ENCODE peak calls at places on chromosomes 5 and 9, in five cellular contexts. Y is A549, F is HepG2, K is SK-N-SH, Z is K562. J is an unnamed sample.

GRCh38 chr9:21294904-21295538 is 10.1 kb downstream of the IFNA5 start:
- DNase-seq in Y (no peak), F (no peak), K (no peak), Z (no peak), J (no peak)

GRCh38 chr5:149886060-149886459 is 58.5 kb downstream of the PDE6A start:
- DNase-seq in Y (no peak), F (no peak), K (no peak), Z (no peak), J (peak; percentile 21)

GRCh38 chr9:110996436-110997224 is 41.6 kb downstream of the LPAR1 start:
- DNase-seq in Y (no peak), F (no peak), K (no peak), Z (no peak), J (peak; percentile 82)

GRCh38 chr5:68456756-68457217 is 241.2 kb downstream of the PIK3R1 start:
- DNase-seq in Y (peak; percentile 17), F (peak; percentile 20), K (no peak), Z (peak; percentile 87), J (peak; percentile 53)

GRCh38 chr9:112112519-112112918 is 62.6 kb downstream of the SUSD1 start:
- DNase-seq in Y (peak; percentile 74), F (no peak), K (no peak), Z (no peak), J (peak; percentile 92)

GRCh38 chr9:125262217-125262991 is 778 bp downstream of the GAPVD1 start:
- DNase-seq in Y (no peak), F (peak; percentile 15), K (no peak), Z (peak; percentile 77), J (no peak)

GRCh38 chr9:89799221-89799620 is 194.4 kb downstream of the GADD45G start:
- DNase-seq in Y (no peak), F (no peak), K (no peak), Z (no peak), J (no peak)

GRCh38 chr9:16310288-16311145 is 560.0 kb downstream of the BNC2 start:
- DNase-seq in Y (no peak), F (no peak), K (no peak), Z (no peak), J (no peak)

GRCh38 chr9:1051286-1052118 is 1.3 kb downstream of the DMRT2 start:
- DNase-seq in Y (peak; percentile 31), F (no peak), K (no peak), Z (no peak), J (no peak)

GRCh38 chr9:130741024-130741305 is 47.4 kb downstream of the EXOSC2 start:
- DNase-seq in Y (no peak), F (no peak), K (no peak), Z (no peak), J (no peak)

GRCh38 chr5:90803891-90804290 is 245.3 kb downstream of the ADGRV1 start:
- DNase-seq in Y (no peak), F (no peak), K (no peak), Z (no peak), J (no peak)

GRCh38 chr9:114898741-114899140 is 31.6 kb downstream of the TNFSF8 start:
- DNase-seq in Y (no peak), F (no peak), K (no peak), Z (no peak), J (no peak)

GRCh38 chr5:181088289-181088688 is 42.7 kb downstream of the OR2V1 start:
- DNase-seq in Y (peak; percentile 68), F (no peak), K (no peak), Z (peak; percentile 71), J (no peak)

GRCh38 chr9:135468866-135469521 is 10.6 kb upstream of the PPP1R26 start:
- DNase-seq in Y (no peak), F (no peak), K (peak; percentile 57), Z (peak; percentile 90), J (peak; percentile 46)

GRCh38 chr5:677131-678101 is 15.7 kb downstream of the TPPP start:
- DNase-seq in Y (no peak), F (no peak), K (no peak), Z (no peak), J (no peak)

GRCh38 chr5:995318-995717 is 13.3 kb upstream of the NKD2 start:
- DNase-seq in Y (no peak), F (no peak), K (no peak), Z (no peak), J (no peak)

GRCh38 chr5:148984333-148984732 is 78.5 kb downstream of the SH3TC2 start:
- DNase-seq in Y (no peak), F (no peak), K (no peak), Z (no peak), J (peak; percentile 76)

GRCh38 chr5:177495243-177496060 is 2.0 kb downstream of the PDLIM7 start:
- DNase-seq in Y (no peak), F (peak; percentile 62), K (peak; percentile 48), Z (peak; percentile 79), J (peak; percentile 88)

GRCh38 chr5:153714732-153715287 is 224.3 kb downstream of the GRIA1 start:
- DNase-seq in Y (no peak), F (no peak), K (no peak), Z (no peak), J (peak; percentile 13)

GRCh38 chr5:88748670-88749069 is 134.3 kb downstream of the MEF2C start:
- DNase-seq in Y (no peak), F (no peak), K (no peak), Z (no peak), J (no peak)

GRCh38 chr5:78103226-78103722 is 191.2 kb downstream of the AP3B1 start:
- DNase-seq in Y (no peak), F (no peak), K (no peak), Z (no peak), J (no peak)

GRCh38 chr9:27529316-27530278 is at the start of gene MOB3B:
- DNase-seq in Y (peak; percentile 76), F (peak; percentile 31), K (peak; percentile 93), Z (peak; percentile 72), J (peak; percentile 50)

GRCh38 chr9:77099388-77099787 is 77.9 kb upstream of the VPS13A start:
- DNase-seq in Y (no peak), F (no peak), K (no peak), Z (no peak), J (no peak)

GRCh38 chr5:3715048-3715447 is 119.4 kb downstream of the IRX1 start:
- DNase-seq in Y (no peak), F (no peak), K (no peak), Z (no peak), J (no peak)

GRCh38 chr5:73096239-73096575 is 24.2 kb upstream of the TMEM171 start:
- DNase-seq in Y (no peak), F (no peak), K (no peak), Z (no peak), J (no peak)

GRCh38 chr9:130847306-130848217 is 12.5 kb downstream of the ABL1 start:
- DNase-seq in Y (peak; percentile 90), F (peak; percentile 43), K (peak; percentile 45), Z (peak; percentile 66), J (peak; percentile 100)

GRCh38 chr5:75611324-75612210 is at the start of gene ANKDD1B:
- DNase-seq in Y (peak; percentile 60), F (no peak), K (peak; percentile 23), Z (no peak), J (peak; percentile 65)

GRCh38 chr5:150637245-150638052 is 3.0 kb upstream of the SYNPO start:
- DNase-seq in Y (peak; percentile 94), F (peak; percentile 75), K (no peak), Z (no peak), J (peak; percentile 95)

GRCh38 chr5:74082504-74082903 is 456.5 kb downstream of the ARHGEF28 start:
- DNase-seq in Y (no peak), F (no peak), K (no peak), Z (no peak), J (no peak)

GRCh38 chr9:114057161-114057560 is 20.9 kb downstream of the AMBP start:
- DNase-seq in Y (no peak), F (no peak), K (no peak), Z (no peak), J (no peak)

GRCh38 chr5:143148461-143149170 is 254.9 kb downstream of the NR3C1 start:
- DNase-seq in Y (no peak), F (no peak), K (no peak), Z (no peak), J (peak; percentile 76)

GRCh38 chr5:143153332-143154119 is 250.0 kb downstream of the NR3C1 start:
- DNase-seq in Y (no peak), F (no peak), K (no peak), Z (no peak), J (peak; percentile 97)

GRCh38 chr5:143152445-143152844 is 251.0 kb downstream of the NR3C1 start:
- DNase-seq in Y (no peak), F (no peak), K (no peak), Z (no peak), J (no peak)

GRCh38 chr5:143149759-143150158 is 253.7 kb downstream of the NR3C1 start:
- DNase-seq in Y (no peak), F (no peak), K (no peak), Z (no peak), J (no peak)

GRCh38 chr5:143151056-143151455 is 252.4 kb downstream of the NR3C1 start:
- DNase-seq in Y (no peak), F (no peak), K (no peak), Z (no peak), J (no peak)
- TF ChIP-seq SMC3 in Y (no peak), F (no peak), K (no peak), Z (no peak), J (no peak)

GRCh38 chr5:168697034-168697720 is 118.0 kb upstream of the PANK3 start:
- DNase-seq in Y (no peak), F (no peak), K (no peak), Z (no peak), J (no peak)

GRCh38 chr5:168701641-168702040 is 122.5 kb upstream of the PANK3 start:
- DNase-seq in Y (no peak), F (no peak), K (no peak), Z (no peak), J (no peak)

GRCh38 chr5:168702511-168702910 is 123.3 kb upstream of the PANK3 start:
- DNase-seq in Y (no peak), F (no peak), K (no peak), Z (no peak), J (no peak)

GRCh38 chr5:168696611-168697010 is 117.4 kb upstream of the PANK3 start:
- DNase-seq in Y (no peak), F (peak; percentile 35), K (no peak), Z (no peak), J (no peak)

DNA sequence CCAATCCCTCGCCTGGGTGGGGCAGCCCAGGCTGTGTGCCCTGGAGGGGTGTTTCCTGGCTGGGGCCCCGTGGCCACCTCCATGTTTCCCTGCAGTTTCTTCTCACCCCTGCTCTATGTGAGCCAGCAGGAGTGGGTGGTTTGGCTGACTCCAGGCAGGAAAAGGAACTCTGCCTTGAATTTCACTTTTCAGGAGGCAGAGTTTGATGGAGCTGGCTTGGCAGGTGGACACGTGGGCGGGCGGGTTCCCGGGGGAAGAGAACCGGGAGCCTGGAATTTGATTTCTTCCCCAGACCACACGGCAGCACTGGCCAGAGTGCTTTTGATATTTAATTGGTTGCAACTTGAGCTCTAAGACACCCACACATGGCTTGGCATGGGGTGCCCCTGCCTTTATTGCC is 119.8 kb upstream of the PANK3 start:
- DNase-seq in Y (no peak), F (no peak), K (no peak), Z (no peak), J (no peak)
- TF ChIP-seq SMC3 in Y (no peak), F (no peak), K (no peak), Z (no peak), J (no peak)

GRCh38 chr5:138369706-138370105 is 17.2 kb downstream of the KDM3B start:
- DNase-seq in Y (no peak), F (no peak), K (no peak), Z (no peak), J (no peak)
- TF ChIP-seq SMC3 in Y (no peak), F (no peak), K (no peak), Z (no peak), J (no peak)

GRCh38 chr9:90966475-90967150 is 165.0 kb downstream of the SYK start:
- DNase-seq in Y (no peak), F (no peak), K (no peak), Z (no peak), J (peak; percentile 49)
- TF ChIP-seq SMC3 in Y (no peak), F (no peak), K (no peak), Z (no peak), J (no peak)